ENCODE peak calls at places on chromosomes 13 and 19, in four cellular contexts. O, I, K and P are unnamed samples.

GRCh38 chr13:91745962-91746361 is 347.5 kb downstream of the GPC5 start:
- DNase-seq in O (no peak), K (no peak), I (no peak), P (no peak)

GRCh38 chr19:10513223-10513622 is 4.0 kb downstream of the S1PR5 start:
- DNase-seq in K (no peak), I (no peak), O (no peak), P (no peak)

GRCh38 chr13:64428196-64428595 is 2801.9 kb downstream of the PCDH9 start:
- DNase-seq in I (no peak), K (no peak), O (no peak), P (no peak)

GRCh38 chr19:34217952-34218817 is 36.2 kb upstream of the GARRE1 start:
- DNase-seq in I (no peak), K (no peak), O (no peak), P (peak)

GRCh38 chr19:49120868-49121267 is 1.5 kb downstream of the PPFIA3 start:
- DNase-seq in O (no peak), I (no peak), K (no peak), P (no peak)

GRCh38 chr13:101623469-101624209 is 171.2 kb downstream of the ITGBL1 start:
- DNase-seq in I (no peak), K (no peak), O (no peak), P (no peak)

GRCh38 chr13:81927347-81927746 is 1586.4 kb upstream of the SPRY2 start:
- DNase-seq in O (no peak), K (no peak), I (no peak), P (no peak)

GRCh38 chr19:22517496-22518411 is 95.6 kb upstream of the ZNF98 start:
- DNase-seq in K (peak), O (no peak), I (no peak), P (no peak)

GRCh38 chr19:1249990-1250298 is 1.6 kb downstream of the MIDN start:
- DNase-seq in I (no peak), K (no peak), O (no peak), P (no peak)

GRCh38 chr19:1250374-1251232 is 2.2 kb downstream of the MIDN start:
- DNase-seq in O (no peak), I (peak), K (peak), P (no peak)

GRCh38 chr19:1249298-1249989 is 1.1 kb downstream of the MIDN start:
- DNase-seq in I (peak), O (no peak), K (peak), P (peak)

GRCh38 chr19:1247747-1248453 is 483 bp upstream of the MIDN start:
- DNase-seq in O (no peak), I (peak), K (peak), P (no peak)

GRCh38 chr19:1248454-1249297 is at the start of gene MIDN:
- DNase-seq in K (peak), O (no peak), I (peak), P (no peak)
- TF ChIP-seq POLR2A in K (peak), O (peak), I (peak), P (peak)

GRCh38 chr13:45691667-45692066 is 10.5 kb upstream of the CBY2 start:
- DNase-seq in O (no peak), I (no peak), K (no peak), P (no peak)
- H3K4me3 ChIP-seq in O (no peak), I (no peak), K (no peak), P (no peak)

GRCh38 chr19:2170219-2170618 is 6.5 kb downstream of the DOT1L start:
- DNase-seq in I (no peak), O (no peak), K (peak), P (no peak)

GRCh38 chr19:2168619-2169424 is 5.1 kb downstream of the DOT1L start:
- DNase-seq in K (peak), I (peak), O (peak), P (peak)

GRCh38 chr19:2167896-2168618 is 4.3 kb downstream of the DOT1L start:
- DNase-seq in O (no peak), I (peak), K (peak), P (peak)

GRCh38 chr19:2164020-2164988 is 571 bp downstream of the DOT1L start:
- DNase-seq in I (no peak), K (peak), O (no peak), P (no peak)

GRCh38 chr19:2166741-2167738 is 3.3 kb downstream of the DOT1L start:
- DNase-seq in I (peak), O (no peak), K (peak), P (peak)
- TF ChIP-seq POLR2A in I (no peak), O (no peak), K (no peak), P (no peak)

DNA sequence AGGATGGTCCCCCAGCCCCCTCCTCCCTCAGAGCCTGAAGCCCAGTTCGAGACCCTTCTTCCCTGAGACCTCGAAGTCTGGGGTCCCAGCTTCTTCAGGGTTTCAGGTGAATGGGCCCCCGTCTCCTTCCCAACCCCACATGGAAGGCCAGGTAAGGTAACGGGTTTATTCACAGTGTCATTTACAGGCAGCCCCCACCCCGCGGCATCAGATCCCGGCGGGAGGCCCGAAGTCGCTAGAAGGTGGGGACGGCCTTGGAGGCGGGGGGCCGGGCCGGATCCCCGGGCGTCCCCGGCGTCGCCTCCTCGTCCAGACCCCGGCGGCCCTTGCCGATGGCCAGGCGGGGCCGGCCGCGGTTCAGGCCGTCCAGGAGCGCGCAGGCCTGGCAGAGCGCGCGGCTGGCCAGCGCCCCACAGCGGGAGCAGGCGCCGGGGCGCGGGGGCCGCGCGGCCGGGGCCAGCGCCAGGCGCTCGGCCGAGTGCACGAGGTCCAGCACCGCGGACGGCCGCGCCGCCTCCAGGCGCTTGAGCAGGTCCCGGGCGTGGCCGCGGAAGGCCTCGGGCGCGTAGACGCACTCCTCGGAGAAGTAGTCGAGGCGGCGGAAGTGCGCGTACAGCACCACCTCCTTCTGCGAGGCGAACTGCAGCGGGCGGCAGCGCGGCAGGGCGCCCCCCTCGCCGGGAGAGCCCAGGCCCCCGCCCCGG is 9.7 kb downstream of the CTU1 start:
- DNase-seq in K (peak), I (peak), O (no peak), P (no peak)
- H3K4me3 ChIP-seq in K (peak), I (peak), O (no peak), P (peak)

DNA sequence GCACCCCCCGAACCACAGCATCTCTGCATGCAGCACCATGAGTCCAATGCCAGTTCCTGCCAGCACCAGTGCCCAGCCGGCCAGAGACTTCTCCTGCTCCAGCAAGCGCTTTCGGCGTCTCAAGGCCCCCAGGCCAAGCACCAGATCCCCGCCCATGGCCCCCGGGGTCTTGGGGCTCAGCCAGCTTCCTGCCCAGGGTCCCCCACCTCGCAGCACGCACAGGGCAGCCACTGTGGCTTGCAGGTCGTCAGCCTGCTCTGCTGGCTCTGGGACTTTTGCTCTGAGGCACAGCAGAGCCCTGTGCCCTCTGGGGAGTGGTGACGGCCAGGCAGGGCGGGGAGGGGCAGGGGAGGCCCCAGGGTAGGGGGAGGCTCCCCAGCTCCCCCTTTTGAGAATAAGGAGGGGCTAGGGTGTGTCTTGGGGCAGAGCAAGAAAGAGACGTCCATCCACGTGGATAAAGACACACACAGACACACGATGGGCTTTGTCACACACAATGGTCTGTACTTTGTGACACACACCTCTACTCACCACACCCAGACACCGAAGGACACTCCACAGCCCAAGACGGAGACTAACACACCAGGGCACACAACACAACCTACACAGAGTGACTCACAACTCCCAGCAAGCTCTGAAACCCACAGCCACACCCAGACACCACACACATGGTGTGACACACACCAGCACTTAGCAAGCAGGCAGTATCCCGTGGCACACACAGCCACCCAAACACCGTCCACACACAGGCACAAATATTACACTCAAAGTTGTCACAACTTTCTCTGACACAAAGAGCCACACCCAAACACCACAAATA is at the start of gene KCNN4:
- DNase-seq in O (peak), K (peak), I (no peak), P (no peak)
- TF ChIP-seq POLR2A in O (peak), K (peak), I (no peak), P (no peak)

DNA sequence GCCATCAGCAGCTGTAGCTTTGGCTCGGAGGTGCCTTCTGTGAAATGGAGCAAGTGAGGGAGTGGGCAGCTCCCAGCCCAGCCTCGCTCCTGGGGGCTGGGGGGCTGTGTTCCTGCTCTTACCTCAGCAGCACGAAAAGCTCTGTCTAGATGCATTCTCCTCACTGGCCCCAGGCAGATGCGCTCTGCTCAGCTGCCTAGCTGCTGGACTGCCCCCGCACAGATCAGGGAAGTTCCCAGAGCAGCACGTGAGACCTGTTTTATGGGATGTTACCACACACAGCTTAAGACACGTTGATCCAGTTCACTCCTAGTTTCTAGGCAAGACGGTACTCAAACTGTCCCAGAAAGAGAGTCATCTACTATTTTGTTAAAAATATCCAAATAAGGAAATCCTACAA is 13.6 kb downstream of the LCP1 start:
- DNase-seq in O (no peak), I (peak), K (peak), P (peak)
- H3K4me3 ChIP-seq in O (no peak), I (no peak), K (peak), P (no peak)